ENCODE peak calls at places on chromosomes 6 and 20, in six cellular contexts. One of them, this sample, is unnamed.

GRCh38 chr6:97626586-97627441 is 343.8 kb upstream of the MMS22L start:
- DNase-seq in CD4-positive, alpha-beta memory T cell: no peak
- DNase-seq in prostate gland: no peak
- DNase-seq in substantia nigra: no peak
- DNase-seq in sigmoid colon: no peak
- DNase-seq in left ventricle myocardium inferior: no peak
- DNase-seq in this sample: no peak

GRCh38 chr6:154352898-154353585 is 3.6 kb downstream of the IPCEF1 start:
- DNase-seq in CD4-positive, alpha-beta memory T cell: no peak
- DNase-seq in substantia nigra: no peak
- DNase-seq in left ventricle myocardium inferior: no peak
- DNase-seq in sigmoid colon: no peak
- DNase-seq in prostate gland: no peak
- DNase-seq in this sample: no peak

GRCh38 chr20:58039569-58040092 is 188.8 kb downstream of the ANKRD60 start:
- DNase-seq in substantia nigra: no peak
- DNase-seq in sigmoid colon: peak
- DNase-seq in left ventricle myocardium inferior: peak
- DNase-seq in CD4-positive, alpha-beta memory T cell: no peak
- DNase-seq in prostate gland: no peak
- DNase-seq in this sample: no peak

GRCh38 chr20:46269372-46269771 is 38.9 kb downstream of the CDH22 start:
- DNase-seq in left ventricle myocardium inferior: no peak
- DNase-seq in CD4-positive, alpha-beta memory T cell: no peak
- DNase-seq in substantia nigra: no peak
- DNase-seq in prostate gland: no peak
- DNase-seq in sigmoid colon: no peak
- DNase-seq in this sample: no peak

GRCh38 chr6:40482532-40482931 is 104.6 kb downstream of the LRFN2 start:
- DNase-seq in prostate gland: no peak
- DNase-seq in left ventricle myocardium inferior: no peak
- DNase-seq in sigmoid colon: no peak
- DNase-seq in CD4-positive, alpha-beta memory T cell: no peak
- DNase-seq in substantia nigra: no peak
- DNase-seq in this sample: no peak

GRCh38 chr6:82331031-82331773 is 32.4 kb upstream of the TPBG start:
- DNase-seq in sigmoid colon: no peak
- DNase-seq in prostate gland: no peak
- DNase-seq in substantia nigra: no peak
- DNase-seq in left ventricle myocardium inferior: no peak
- DNase-seq in CD4-positive, alpha-beta memory T cell: no peak
- DNase-seq in this sample: peak

GRCh38 chr6:70997379-70997778 is 40.5 kb upstream of the B3GAT2 start:
- DNase-seq in prostate gland: no peak
- DNase-seq in sigmoid colon: no peak
- DNase-seq in left ventricle myocardium inferior: no peak
- DNase-seq in CD4-positive, alpha-beta memory T cell: no peak
- DNase-seq in substantia nigra: no peak
- DNase-seq in this sample: no peak

GRCh38 chr20:44070139-44070900 is 116.7 kb downstream of the JPH2 start:
- DNase-seq in substantia nigra: no peak
- DNase-seq in left ventricle myocardium inferior: no peak
- DNase-seq in prostate gland: no peak
- DNase-seq in sigmoid colon: no peak
- DNase-seq in CD4-positive, alpha-beta memory T cell: peak
- DNase-seq in this sample: no peak

GRCh38 chr6:54291738-54292137 is 16.5 kb upstream of the TINAG start:
- DNase-seq in substantia nigra: no peak
- DNase-seq in sigmoid colon: no peak
- DNase-seq in CD4-positive, alpha-beta memory T cell: no peak
- DNase-seq in prostate gland: no peak
- DNase-seq in left ventricle myocardium inferior: no peak
- DNase-seq in this sample: peak

GRCh38 chr6:29980501-29980900 is 38.2 kb downstream of the HLA-A start:
- DNase-seq in CD4-positive, alpha-beta memory T cell: no peak
- DNase-seq in substantia nigra: no peak
- DNase-seq in sigmoid colon: no peak
- DNase-seq in prostate gland: no peak
- DNase-seq in left ventricle myocardium inferior: no peak
- DNase-seq in this sample: no peak

GRCh38 chr6:26115226-26115625 is 28.0 kb downstream of the HFE start:
- DNase-seq in CD4-positive, alpha-beta memory T cell: no peak
- DNase-seq in left ventricle myocardium inferior: no peak
- DNase-seq in prostate gland: no peak
- DNase-seq in substantia nigra: no peak
- DNase-seq in sigmoid colon: no peak
- DNase-seq in this sample: no peak

GRCh38 chr6:31180500-31180899 is 10.0 kb upstream of the POU5F1 start:
- DNase-seq in prostate gland: no peak
- DNase-seq in sigmoid colon: peak
- DNase-seq in left ventricle myocardium inferior: peak
- DNase-seq in CD4-positive, alpha-beta memory T cell: peak
- DNase-seq in substantia nigra: peak
- DNase-seq in this sample: no peak

GRCh38 chr6:167676000-167676665 is 150.6 kb upstream of the AFDN start:
- DNase-seq in sigmoid colon: peak
- DNase-seq in CD4-positive, alpha-beta memory T cell: no peak
- DNase-seq in prostate gland: no peak
- DNase-seq in substantia nigra: no peak
- DNase-seq in left ventricle myocardium inferior: peak
- DNase-seq in this sample: no peak

GRCh38 chr6:158705386-158706126 is 55.7 kb downstream of the SYTL3 start:
- DNase-seq in prostate gland: no peak
- DNase-seq in sigmoid colon: peak
- DNase-seq in left ventricle myocardium inferior: no peak
- DNase-seq in CD4-positive, alpha-beta memory T cell: no peak
- DNase-seq in substantia nigra: no peak
- DNase-seq in this sample: no peak

GRCh38 chr6:39100358-39100757 is 14.6 kb downstream of the SAYSD1 start:
- DNase-seq in substantia nigra: no peak
- DNase-seq in left ventricle myocardium inferior: no peak
- DNase-seq in prostate gland: no peak
- DNase-seq in sigmoid colon: no peak
- DNase-seq in CD4-positive, alpha-beta memory T cell: no peak
- DNase-seq in this sample: no peak

GRCh38 chr20:7392551-7392950 is 547.7 kb downstream of the HAO1 start:
- DNase-seq in CD4-positive, alpha-beta memory T cell: no peak
- DNase-seq in substantia nigra: no peak
- DNase-seq in prostate gland: no peak
- DNase-seq in sigmoid colon: no peak
- DNase-seq in left ventricle myocardium inferior: no peak
- DNase-seq in this sample: peak

GRCh38 chr6:14722001-14722567 is 523.8 kb upstream of the JARID2 start:
- DNase-seq in sigmoid colon: no peak
- DNase-seq in CD4-positive, alpha-beta memory T cell: no peak
- DNase-seq in left ventricle myocardium inferior: no peak
- DNase-seq in prostate gland: peak
- DNase-seq in substantia nigra: no peak
- DNase-seq in this sample: no peak

GRCh38 chr6:14724546-14724945 is 521.3 kb upstream of the JARID2 start:
- DNase-seq in prostate gland: no peak
- DNase-seq in substantia nigra: no peak
- DNase-seq in left ventricle myocardium inferior: no peak
- DNase-seq in sigmoid colon: no peak
- DNase-seq in CD4-positive, alpha-beta memory T cell: no peak
- DNase-seq in this sample: no peak

GRCh38 chr6:14721103-14721758 is 524.6 kb upstream of the JARID2 start:
- DNase-seq in substantia nigra: no peak
- DNase-seq in CD4-positive, alpha-beta memory T cell: no peak
- DNase-seq in sigmoid colon: no peak
- DNase-seq in prostate gland: no peak
- DNase-seq in left ventricle myocardium inferior: no peak
- DNase-seq in this sample: no peak

GRCh38 chr6:14723535-14724086 is 522.3 kb upstream of the JARID2 start:
- DNase-seq in left ventricle myocardium inferior: no peak
- DNase-seq in substantia nigra: no peak
- DNase-seq in sigmoid colon: no peak
- DNase-seq in prostate gland: no peak
- DNase-seq in CD4-positive, alpha-beta memory T cell: no peak
- DNase-seq in this sample: no peak

GRCh38 chr6:14722704-14723103 is 523.2 kb upstream of the JARID2 start:
- DNase-seq in left ventricle myocardium inferior: no peak
- DNase-seq in sigmoid colon: no peak
- DNase-seq in prostate gland: no peak
- DNase-seq in substantia nigra: no peak
- DNase-seq in CD4-positive, alpha-beta memory T cell: no peak
- DNase-seq in this sample: no peak
- H3K27ac ChIP-seq in left ventricle myocardium inferior: no peak
- H3K27ac ChIP-seq in sigmoid colon: no peak
- H3K27ac ChIP-seq in prostate gland: no peak
- H3K27ac ChIP-seq in substantia nigra: no peak
- H3K27ac ChIP-seq in CD4-positive, alpha-beta memory T cell: peak
- H3K27ac ChIP-seq in this sample: no peak

DNA sequence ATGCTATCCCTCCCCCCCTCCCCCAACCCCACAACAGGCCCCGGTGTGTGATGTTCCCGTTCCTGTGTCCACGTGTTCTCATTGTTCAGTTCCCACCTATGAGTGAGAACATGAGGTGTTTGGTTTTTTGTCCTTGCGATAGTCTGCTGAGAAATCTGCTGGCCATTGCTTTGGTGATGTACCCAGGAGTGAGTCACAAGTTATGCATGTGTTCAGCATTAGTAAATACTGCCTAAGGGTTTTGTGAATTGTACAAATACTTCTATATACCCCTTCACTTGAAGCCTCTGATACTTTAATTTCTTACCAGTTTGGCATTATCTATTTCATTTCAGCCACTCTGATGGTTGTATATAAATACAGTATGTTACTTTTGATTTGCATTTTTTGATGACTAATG is 711.3 kb upstream of the GJE1 start:
- DNase-seq in left ventricle myocardium inferior: no peak
- DNase-seq in sigmoid colon: no peak
- DNase-seq in CD4-positive, alpha-beta memory T cell: no peak
- DNase-seq in substantia nigra: no peak
- DNase-seq in prostate gland: no peak
- DNase-seq in this sample: peak
- H3K27ac ChIP-seq in left ventricle myocardium inferior: peak
- H3K27ac ChIP-seq in sigmoid colon: no peak
- H3K27ac ChIP-seq in CD4-positive, alpha-beta memory T cell: no peak
- H3K27ac ChIP-seq in substantia nigra: no peak
- H3K27ac ChIP-seq in prostate gland: no peak
- H3K27ac ChIP-seq in this sample: peak

GRCh38 chr6:139068846-139069245 is 40.3 kb downstream of the ABRACL start:
- DNase-seq in prostate gland: no peak
- DNase-seq in sigmoid colon: no peak
- DNase-seq in substantia nigra: no peak
- DNase-seq in CD4-positive, alpha-beta memory T cell: no peak
- DNase-seq in left ventricle myocardium inferior: no peak
- DNase-seq in this sample: no peak

GRCh38 chr6:139073118-139073517 is 44.6 kb downstream of the ABRACL start:
- DNase-seq in substantia nigra: no peak
- DNase-seq in CD4-positive, alpha-beta memory T cell: no peak
- DNase-seq in sigmoid colon: no peak
- DNase-seq in left ventricle myocardium inferior: no peak
- DNase-seq in prostate gland: no peak
- DNase-seq in this sample: no peak
- H3K27ac ChIP-seq in substantia nigra: no peak
- H3K27ac ChIP-seq in CD4-positive, alpha-beta memory T cell: no peak
- H3K27ac ChIP-seq in sigmoid colon: no peak
- H3K27ac ChIP-seq in left ventricle myocardium inferior: no peak
- H3K27ac ChIP-seq in prostate gland: no peak
- H3K27ac ChIP-seq in this sample: no peak

GRCh38 chr20:3896302-3896701 is 7.1 kb downstream of the PANK2 start:
- DNase-seq in substantia nigra: no peak
- DNase-seq in left ventricle myocardium inferior: no peak
- DNase-seq in sigmoid colon: peak
- DNase-seq in prostate gland: no peak
- DNase-seq in CD4-positive, alpha-beta memory T cell: no peak
- DNase-seq in this sample: no peak

GRCh38 chr20:3901028-3901746 is 12.0 kb downstream of the PANK2 start:
- DNase-seq in prostate gland: no peak
- DNase-seq in left ventricle myocardium inferior: no peak
- DNase-seq in sigmoid colon: no peak
- DNase-seq in CD4-positive, alpha-beta memory T cell: no peak
- DNase-seq in substantia nigra: no peak
- DNase-seq in this sample: no peak

GRCh38 chr20:3896853-3897252 is 7.7 kb downstream of the PANK2 start:
- DNase-seq in prostate gland: no peak
- DNase-seq in substantia nigra: no peak
- DNase-seq in sigmoid colon: no peak
- DNase-seq in left ventricle myocardium inferior: no peak
- DNase-seq in CD4-positive, alpha-beta memory T cell: no peak
- DNase-seq in this sample: no peak

GRCh38 chr20:3900187-3900604 is 11.0 kb downstream of the PANK2 start:
- DNase-seq in CD4-positive, alpha-beta memory T cell: no peak
- DNase-seq in left ventricle myocardium inferior: no peak
- DNase-seq in prostate gland: no peak
- DNase-seq in substantia nigra: no peak
- DNase-seq in sigmoid colon: no peak
- DNase-seq in this sample: no peak

GRCh38 chr20:3898639-3899038 is 9.5 kb downstream of the PANK2 start:
- DNase-seq in prostate gland: no peak
- DNase-seq in sigmoid colon: no peak
- DNase-seq in CD4-positive, alpha-beta memory T cell: no peak
- DNase-seq in left ventricle myocardium inferior: no peak
- DNase-seq in substantia nigra: no peak
- DNase-seq in this sample: no peak
- H3K27ac ChIP-seq in prostate gland: no peak
- H3K27ac ChIP-seq in sigmoid colon: no peak
- H3K27ac ChIP-seq in CD4-positive, alpha-beta memory T cell: no peak
- H3K27ac ChIP-seq in left ventricle myocardium inferior: no peak
- H3K27ac ChIP-seq in substantia nigra: no peak
- H3K27ac ChIP-seq in this sample: no peak

DNA sequence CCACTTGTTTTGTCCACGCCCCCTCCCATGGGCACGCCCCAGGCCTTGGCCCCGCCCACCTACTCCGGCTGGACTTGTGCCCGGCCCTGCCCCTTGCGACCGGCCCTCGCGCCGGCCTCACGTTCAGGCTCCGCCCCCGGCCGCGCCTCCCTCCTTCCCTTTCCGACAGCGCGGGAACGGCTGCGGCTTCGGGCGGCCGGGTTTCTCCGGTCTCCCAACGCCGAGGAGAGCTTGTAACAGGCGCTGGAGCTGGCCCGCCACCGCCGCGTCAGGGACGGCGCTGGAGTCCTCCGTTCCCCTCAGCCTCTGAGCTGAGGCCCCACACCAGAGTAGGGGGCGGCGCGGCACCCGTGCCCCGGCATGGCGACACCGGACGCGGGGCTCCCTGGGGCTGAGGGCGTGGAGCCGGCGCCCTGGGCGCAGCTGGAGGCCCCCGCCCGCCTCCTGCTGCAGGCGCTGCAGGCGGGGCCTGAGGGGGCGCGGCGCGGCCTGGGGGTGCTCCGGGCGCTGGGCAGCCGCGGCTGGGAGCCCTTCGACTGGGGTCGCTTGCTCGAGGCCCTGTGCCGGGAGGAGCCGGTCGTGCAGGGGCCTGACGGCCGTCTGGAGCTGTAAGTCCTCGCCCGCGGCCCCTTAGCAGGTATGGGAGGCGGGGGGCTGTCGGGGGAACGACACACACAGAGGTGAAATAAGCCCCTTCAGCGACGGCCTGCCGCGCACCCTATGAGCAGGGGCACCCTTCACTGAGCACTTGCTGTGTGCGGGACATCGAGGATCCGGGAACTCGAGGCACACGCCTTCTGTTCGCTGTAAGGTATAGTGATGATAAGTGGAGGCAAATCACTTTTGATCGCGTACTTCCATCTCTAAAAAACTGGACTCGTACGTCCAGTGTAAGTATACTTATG is at the start of gene FANCE:
- DNase-seq in sigmoid colon: peak
- DNase-seq in prostate gland: peak
- DNase-seq in substantia nigra: peak
- DNase-seq in CD4-positive, alpha-beta memory T cell: peak
- DNase-seq in left ventricle myocardium inferior: peak
- DNase-seq in this sample: peak
- H3K27ac ChIP-seq in sigmoid colon: peak
- H3K27ac ChIP-seq in prostate gland: peak
- H3K27ac ChIP-seq in substantia nigra: peak
- H3K27ac ChIP-seq in CD4-positive, alpha-beta memory T cell: peak
- H3K27ac ChIP-seq in left ventricle myocardium inferior: peak
- H3K27ac ChIP-seq in this sample: peak